ENCODE peak calls at places on chromosomes 7 and 10, in six cellular contexts. One of them, this sample, is unnamed. For H3K4me1, the result is how much of the 10 kb centered on the place peaks cover.

GRCh38 chr7:92783260-92783911 is 53.0 kb downstream of the CDK6 start:
- DNase-seq in body of pancreas: no peak
- DNase-seq in transverse colon: no peak
- DNase-seq in IMR-90: peak
- DNase-seq in stomach: no peak
- DNase-seq in heart left ventricle: no peak
- DNase-seq in this sample: no peak

GRCh38 chr10:97069576-97070362 is 116.0 kb downstream of the SLIT1 start:
- DNase-seq in body of pancreas: no peak
- DNase-seq in transverse colon: no peak
- DNase-seq in IMR-90: no peak
- DNase-seq in stomach: no peak
- DNase-seq in heart left ventricle: no peak
- DNase-seq in this sample: no peak

GRCh38 chr10:113519616-113520015 is 33.2 kb upstream of the HABP2 start:
- DNase-seq in body of pancreas: no peak
- DNase-seq in transverse colon: no peak
- DNase-seq in IMR-90: no peak
- DNase-seq in stomach: peak
- DNase-seq in heart left ventricle: no peak
- DNase-seq in this sample: no peak

GRCh38 chr10:24279166-24279565 is 70.2 kb downstream of the KIAA1217 start:
- DNase-seq in body of pancreas: no peak
- DNase-seq in transverse colon: no peak
- DNase-seq in IMR-90: no peak
- DNase-seq in stomach: no peak
- DNase-seq in heart left ventricle: no peak
- DNase-seq in this sample: peak

GRCh38 chr7:155345490-155345889 is 47.8 kb downstream of the INSIG1 start:
- DNase-seq in body of pancreas: peak
- DNase-seq in transverse colon: no peak
- DNase-seq in IMR-90: no peak
- DNase-seq in stomach: no peak
- DNase-seq in heart left ventricle: no peak
- DNase-seq in this sample: no peak

GRCh38 chr7:156158213-156158612 is 345.9 kb upstream of the SHH start:
- DNase-seq in body of pancreas: no peak
- DNase-seq in transverse colon: no peak
- DNase-seq in IMR-90: no peak
- DNase-seq in stomach: no peak
- DNase-seq in heart left ventricle: no peak
- DNase-seq in this sample: no peak

GRCh38 chr7:108132551-108133265 is 2.5 kb upstream of the LAMB4 start:
- DNase-seq in body of pancreas: no peak
- DNase-seq in transverse colon: no peak
- DNase-seq in IMR-90: no peak
- DNase-seq in stomach: no peak
- DNase-seq in heart left ventricle: no peak
- DNase-seq in this sample: no peak

GRCh38 chr7:130349911-130350782 is 5.5 kb downstream of the CPA5 start:
- DNase-seq in body of pancreas: no peak
- DNase-seq in transverse colon: no peak
- DNase-seq in IMR-90: peak
- DNase-seq in stomach: no peak
- DNase-seq in heart left ventricle: no peak
- DNase-seq in this sample: no peak

GRCh38 chr10:119337796-119338432 is 130.5 kb downstream of the GRK5 start:
- DNase-seq in body of pancreas: no peak
- DNase-seq in transverse colon: no peak
- DNase-seq in IMR-90: peak
- DNase-seq in stomach: no peak
- DNase-seq in heart left ventricle: no peak
- DNase-seq in this sample: no peak

GRCh38 chr7:159007308-159008054 is 137.2 kb downstream of the VIPR2 start:
- DNase-seq in body of pancreas: no peak
- DNase-seq in transverse colon: no peak
- DNase-seq in IMR-90: no peak
- DNase-seq in stomach: no peak
- DNase-seq in heart left ventricle: no peak
- DNase-seq in this sample: no peak

GRCh38 chr7:130380121-130380860 is at the start of gene CPA1:
- DNase-seq in body of pancreas: peak
- DNase-seq in transverse colon: no peak
- DNase-seq in IMR-90: no peak
- DNase-seq in stomach: no peak
- DNase-seq in heart left ventricle: no peak
- DNase-seq in this sample: no peak

GRCh38 chr7:80313067-80313626 is 178.5 kb downstream of the GNAI1 start:
- DNase-seq in body of pancreas: no peak
- DNase-seq in transverse colon: no peak
- DNase-seq in IMR-90: no peak
- DNase-seq in stomach: no peak
- DNase-seq in heart left ventricle: no peak
- DNase-seq in this sample: no peak

GRCh38 chr10:17229016-17229716 is 1.1 kb downstream of the VIM start:
- DNase-seq in body of pancreas: peak
- DNase-seq in transverse colon: peak
- DNase-seq in IMR-90: peak
- DNase-seq in stomach: peak
- DNase-seq in heart left ventricle: peak
- DNase-seq in this sample: peak

GRCh38 chr10:89785095-89785494 is 83.7 kb downstream of the KIF20B start:
- DNase-seq in body of pancreas: no peak
- DNase-seq in transverse colon: no peak
- DNase-seq in IMR-90: no peak
- DNase-seq in stomach: no peak
- DNase-seq in heart left ventricle: no peak
- DNase-seq in this sample: no peak

GRCh38 chr10:13338337-13339128 is 9.6 kb downstream of the SEPHS1 start:
- DNase-seq in body of pancreas: no peak
- DNase-seq in transverse colon: peak
- DNase-seq in IMR-90: peak
- DNase-seq in stomach: no peak
- DNase-seq in heart left ventricle: no peak
- DNase-seq in this sample: no peak

GRCh38 chr7:30703756-30704155 is 21.5 kb upstream of the CRHR2 start:
- DNase-seq in body of pancreas: no peak
- DNase-seq in transverse colon: no peak
- DNase-seq in IMR-90: no peak
- DNase-seq in stomach: no peak
- DNase-seq in heart left ventricle: no peak
- DNase-seq in this sample: no peak

GRCh38 chr10:18144928-18145327 is 4.7 kb downstream of the CACNB2 start:
- DNase-seq in body of pancreas: peak
- DNase-seq in transverse colon: peak
- DNase-seq in IMR-90: no peak
- DNase-seq in stomach: no peak
- DNase-seq in heart left ventricle: peak
- DNase-seq in this sample: no peak

GRCh38 chr10:683448-684071 is 5.9 kb downstream of the DIP2C start:
- DNase-seq in body of pancreas: no peak
- DNase-seq in transverse colon: no peak
- DNase-seq in IMR-90: peak
- DNase-seq in stomach: no peak
- DNase-seq in heart left ventricle: no peak
- DNase-seq in this sample: peak

GRCh38 chr10:7354330-7355047 is 56.3 kb downstream of the SFMBT2 start:
- DNase-seq in body of pancreas: no peak
- DNase-seq in transverse colon: no peak
- DNase-seq in IMR-90: peak
- DNase-seq in stomach: no peak
- DNase-seq in heart left ventricle: no peak
- DNase-seq in this sample: peak

GRCh38 chr10:88062385-88062784 is 199.0 kb downstream of the PTEN start:
- DNase-seq in body of pancreas: no peak
- DNase-seq in transverse colon: no peak
- DNase-seq in IMR-90: peak
- DNase-seq in stomach: no peak
- DNase-seq in heart left ventricle: no peak
- DNase-seq in this sample: no peak

GRCh38 chr7:22159341-22159740 is 197.6 kb downstream of the RAPGEF5 start:
- DNase-seq in body of pancreas: no peak
- DNase-seq in transverse colon: no peak
- DNase-seq in IMR-90: no peak
- DNase-seq in stomach: no peak
- DNase-seq in heart left ventricle: no peak
- DNase-seq in this sample: no peak
- H3K4me1 ChIP-seq in body of pancreas: under half
- H3K4me1 ChIP-seq in transverse colon: under half
- H3K4me1 ChIP-seq in IMR-90: under half
- H3K4me1 ChIP-seq in stomach: under half
- H3K4me1 ChIP-seq in heart left ventricle: under half
- H3K4me1 ChIP-seq in this sample: under half

DNA sequence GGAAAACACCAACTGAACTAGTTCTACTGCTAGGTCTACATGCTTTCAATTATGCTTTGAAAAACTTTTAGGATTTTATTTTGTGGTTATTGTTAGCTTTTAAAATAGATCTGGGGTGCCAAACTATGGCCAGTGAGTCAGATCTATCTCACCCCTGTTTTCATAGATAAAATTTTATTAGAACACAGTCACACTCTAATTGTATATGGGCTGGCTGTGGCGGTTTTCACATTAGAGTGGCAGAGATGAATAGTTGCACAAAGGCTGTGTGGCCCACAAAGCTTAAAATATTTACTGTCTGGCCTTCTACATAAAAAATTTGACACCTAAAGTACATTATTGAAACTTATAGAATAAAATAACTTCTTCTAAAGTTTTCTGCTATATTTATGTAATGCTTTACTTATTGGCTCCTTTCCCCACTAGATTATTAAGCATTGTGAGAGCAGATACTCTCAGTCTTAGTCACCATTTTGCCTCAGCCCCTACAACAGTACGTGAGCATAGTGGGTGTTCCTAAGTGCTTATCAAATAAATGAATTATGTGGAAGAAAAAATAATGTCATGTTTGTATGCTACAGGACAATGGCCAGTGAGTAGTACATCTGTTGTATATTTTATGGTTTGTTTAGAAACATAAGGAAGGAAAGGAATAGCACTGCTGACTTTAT is 5.4 kb upstream of the SUV39H2 start:
- DNase-seq in body of pancreas: no peak
- DNase-seq in transverse colon: no peak
- DNase-seq in IMR-90: peak
- DNase-seq in stomach: no peak
- DNase-seq in heart left ventricle: no peak
- DNase-seq in this sample: no peak
- TF ChIP-seq POLR2A in body of pancreas: no peak
- TF ChIP-seq POLR2A in transverse colon: no peak
- TF ChIP-seq POLR2A in IMR-90: no peak
- TF ChIP-seq POLR2A in stomach: no peak
- TF ChIP-seq POLR2A in heart left ventricle: no peak
- TF ChIP-seq POLR2A in this sample: no peak

GRCh38 chr7:117895271-117895670 is 22.0 kb upstream of the CTTNBP2 start:
- DNase-seq in body of pancreas: no peak
- DNase-seq in transverse colon: no peak
- DNase-seq in IMR-90: no peak
- DNase-seq in stomach: no peak
- DNase-seq in heart left ventricle: no peak
- DNase-seq in this sample: no peak

GRCh38 chr7:117907058-117907633 is 33.9 kb upstream of the CTTNBP2 start:
- DNase-seq in body of pancreas: peak
- DNase-seq in transverse colon: no peak
- DNase-seq in IMR-90: no peak
- DNase-seq in stomach: no peak
- DNase-seq in heart left ventricle: no peak
- DNase-seq in this sample: no peak

GRCh38 chr7:117902314-117902889 is 29.2 kb upstream of the CTTNBP2 start:
- DNase-seq in body of pancreas: no peak
- DNase-seq in transverse colon: no peak
- DNase-seq in IMR-90: no peak
- DNase-seq in stomach: no peak
- DNase-seq in heart left ventricle: no peak
- DNase-seq in this sample: no peak

GRCh38 chr7:117896339-117896738 is 23.1 kb upstream of the CTTNBP2 start:
- DNase-seq in body of pancreas: no peak
- DNase-seq in transverse colon: no peak
- DNase-seq in IMR-90: no peak
- DNase-seq in stomach: no peak
- DNase-seq in heart left ventricle: no peak
- DNase-seq in this sample: no peak

DNA sequence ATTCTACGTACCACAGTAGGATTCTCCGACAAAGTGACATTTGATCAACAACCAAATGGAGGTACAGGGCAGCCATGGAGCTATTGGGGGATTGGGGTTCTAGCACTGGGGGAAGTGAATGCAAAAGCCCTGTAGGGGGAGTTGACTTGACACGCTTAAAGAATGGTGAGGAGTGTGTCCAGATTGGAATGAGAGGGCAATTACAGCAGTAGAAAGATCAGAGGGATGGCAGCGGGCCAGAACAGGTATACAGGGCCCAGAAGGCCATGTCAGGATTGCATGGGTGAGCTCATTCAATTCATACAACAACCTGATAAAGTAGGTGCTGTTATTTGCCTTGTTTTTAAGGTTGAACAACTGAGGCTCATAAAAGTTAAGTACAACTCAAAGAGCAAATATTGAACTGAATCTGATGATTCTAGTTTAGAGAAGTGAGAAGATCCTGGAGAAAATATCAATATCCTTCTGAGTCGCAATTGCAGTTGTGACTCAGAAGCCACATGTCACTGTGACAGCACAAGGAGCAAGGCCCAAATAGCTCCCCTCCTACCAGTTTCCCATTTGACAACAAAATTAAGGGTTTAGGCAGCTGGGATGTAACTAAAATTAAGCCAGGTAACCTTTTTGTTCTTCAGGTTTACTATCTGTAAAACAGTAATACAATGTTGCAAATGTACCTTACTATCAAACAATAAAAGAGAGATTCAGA is 28.0 kb upstream of the CTTNBP2 start:
- DNase-seq in body of pancreas: peak
- DNase-seq in transverse colon: peak
- DNase-seq in IMR-90: no peak
- DNase-seq in stomach: no peak
- DNase-seq in heart left ventricle: no peak
- DNase-seq in this sample: no peak
- TF ChIP-seq CTCF in body of pancreas: no peak
- TF ChIP-seq CTCF in transverse colon: peak
- TF ChIP-seq CTCF in IMR-90: no peak
- TF ChIP-seq CTCF in stomach: no peak
- TF ChIP-seq CTCF in heart left ventricle: no peak
- TF ChIP-seq CTCF in this sample: no peak

DNA sequence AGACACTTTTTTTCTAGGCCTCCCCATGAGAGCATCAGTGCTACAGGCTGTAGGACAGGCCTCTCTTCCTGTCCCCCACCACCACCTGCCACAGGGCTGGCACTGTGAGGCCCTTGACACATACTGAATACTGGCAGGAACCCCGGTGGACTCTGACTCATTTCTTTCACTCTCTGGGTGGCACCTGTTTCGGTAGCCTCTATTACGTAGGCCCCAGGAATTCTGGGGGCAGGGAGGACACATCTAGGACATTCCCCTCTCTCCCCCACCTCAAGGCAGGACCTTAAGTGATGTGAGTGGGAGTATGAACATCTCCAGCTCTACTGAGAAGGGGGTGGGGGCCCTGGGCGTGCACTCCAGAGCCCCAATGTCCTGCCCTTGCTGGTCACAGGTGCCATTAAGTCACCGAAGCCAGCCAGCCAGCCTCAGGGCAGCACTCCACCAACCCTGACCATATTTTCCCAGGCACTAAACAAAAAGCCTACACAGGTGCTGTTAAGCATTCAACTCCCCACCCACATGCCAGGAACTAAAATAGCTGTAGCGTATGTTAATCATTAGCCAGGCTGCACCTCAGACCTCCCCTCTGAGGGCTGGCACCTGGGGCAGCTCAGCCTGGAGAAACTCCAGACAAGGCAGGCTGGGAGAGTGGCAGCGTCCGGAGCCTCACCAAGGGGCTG is 8.9 kb downstream of the ANXA11 start:
- DNase-seq in body of pancreas: peak
- DNase-seq in transverse colon: peak
- DNase-seq in IMR-90: peak
- DNase-seq in stomach: peak
- DNase-seq in heart left ventricle: peak
- DNase-seq in this sample: peak
- H3K4me1 ChIP-seq in body of pancreas: half or more
- H3K4me1 ChIP-seq in transverse colon: half or more
- H3K4me1 ChIP-seq in IMR-90: under half
- H3K4me1 ChIP-seq in stomach: half or more
- H3K4me1 ChIP-seq in heart left ventricle: half or more
- H3K4me1 ChIP-seq in this sample: under half